ENCODE peak calls at places on chromosome 4, in five cellular contexts. G is body of pancreas; M is uterus; U is effector memory CD4-positive, alpha-beta T cell; B is GM12878. J is an unnamed sample.
A peak's percentile ranks its signal among the peaks of the same experiment; 100 is the strongest.

GRCh38 chr4:3765271-3766206 is 646 bp upstream of the ADRA2C start:
- DNase-seq in U (no peak), B (no peak), M (peak; percentile 67), G (peak; percentile 61), J (no peak)

GRCh38 chr4:3411676-3412075 is 30.1 kb upstream of the HGFAC start:
- DNase-seq in U (no peak), G (no peak), M (no peak), B (no peak), J (no peak)

GRCh38 chr4:88166608-88167007 is 8.2 kb upstream of the ABCG2 start:
- DNase-seq in M (no peak), U (no peak), B (no peak), G (no peak), J (no peak)

GRCh38 chr4:139962130-139962684 is 191.8 kb downstream of the MAML3 start:
- DNase-seq in M (no peak), G (no peak), U (no peak), B (no peak), J (no peak)

GRCh38 chr4:177802149-177802548 is 359.9 kb upstream of the AGA start:
- DNase-seq in M (no peak), B (no peak), U (no peak), G (no peak), J (no peak)

GRCh38 chr4:146132445-146132844 is 43.1 kb upstream of the LSM6 start:
- DNase-seq in M (no peak), U (no peak), G (no peak), B (peak; percentile 70), J (no peak)

GRCh38 chr4:5341151-5341925 is 290.1 kb downstream of the STK32B start:
- DNase-seq in G (no peak), M (no peak), U (no peak), B (no peak), J (no peak)

GRCh38 chr4:31034550-31034949 is 314.4 kb downstream of the PCDH7 start:
- DNase-seq in U (no peak), B (no peak), G (no peak), M (no peak), J (no peak)

GRCh38 chr4:137198791-137199190 is 333.5 kb downstream of the PCDH18 start:
- DNase-seq in G (no peak), M (no peak), B (no peak), U (no peak), J (no peak)

GRCh38 chr4:139815646-139816601 is 150.3 kb downstream of the MGST2 start:
- DNase-seq in M (peak; percentile 86), B (no peak), G (peak; percentile 30), U (no peak), J (no peak)

GRCh38 chr4:123064390-123064789 is 142.0 kb upstream of the NUDT6 start:
- DNase-seq in M (no peak), G (no peak), U (no peak), B (no peak), J (no peak)

GRCh38 chr4:105969575-105969974 is 74.3 kb downstream of the NPNT start:
- DNase-seq in U (no peak), B (no peak), M (no peak), G (no peak), J (no peak)

GRCh38 chr4:76779740-76780459 is 118.0 kb downstream of the SOWAHB start:
- DNase-seq in G (no peak), M (no peak), B (no peak), U (no peak), J (no peak)

GRCh38 chr4:165355900-165356300 is 22.9 kb upstream of the CPE start:
- DNase-seq in G (peak; percentile 41), M (peak; percentile 18), B (no peak), U (no peak), J (no peak)

GRCh38 chr4:28229092-28229491 is 1368.5 kb downstream of the STIM2 start:
- DNase-seq in G (no peak), U (no peak), B (no peak), M (no peak), J (no peak)

GRCh38 chr4:127788517-127788916 is 6.4 kb downstream of the HSPA4L start:
- DNase-seq in U (no peak), B (no peak), M (no peak), G (no peak), J (no peak)

GRCh38 chr4:47639531-47639930 is 154.5 kb downstream of the ATP10D start:
- DNase-seq in G (no peak), M (no peak), U (no peak), B (no peak), J (no peak)

GRCh38 chr4:5998333-5998936 is 19.8 kb downstream of the C4orf50 start:
- DNase-seq in M (peak; percentile 40), G (peak; percentile 65), U (no peak), B (no peak), J (peak; percentile 24)

GRCh38 chr4:170990989-170991589 is 822.1 kb upstream of the GALNTL6 start:
- DNase-seq in M (no peak), G (peak; percentile 50), U (no peak), B (no peak), J (no peak)

GRCh38 chr4:188113156-188113555 is 3.8 kb upstream of the TRIML2 start:
- DNase-seq in B (no peak), U (no peak), M (no peak), G (no peak), J (no peak)

GRCh38 chr4:27775156-27775555 is 914.5 kb downstream of the STIM2 start:
- DNase-seq in G (no peak), M (no peak), B (no peak), U (no peak), J (no peak)

GRCh38 chr4:145552181-145552822 is 66.9 kb upstream of the MMAA start:
- DNase-seq in U (no peak), G (no peak), B (peak; percentile 23), M (no peak), J (no peak)

GRCh38 chr4:173531085-173531965 is 1.3 kb upstream of the HAND2 start:
- DNase-seq in G (no peak), U (no peak), M (peak; percentile 76), B (no peak), J (no peak)

DNA sequence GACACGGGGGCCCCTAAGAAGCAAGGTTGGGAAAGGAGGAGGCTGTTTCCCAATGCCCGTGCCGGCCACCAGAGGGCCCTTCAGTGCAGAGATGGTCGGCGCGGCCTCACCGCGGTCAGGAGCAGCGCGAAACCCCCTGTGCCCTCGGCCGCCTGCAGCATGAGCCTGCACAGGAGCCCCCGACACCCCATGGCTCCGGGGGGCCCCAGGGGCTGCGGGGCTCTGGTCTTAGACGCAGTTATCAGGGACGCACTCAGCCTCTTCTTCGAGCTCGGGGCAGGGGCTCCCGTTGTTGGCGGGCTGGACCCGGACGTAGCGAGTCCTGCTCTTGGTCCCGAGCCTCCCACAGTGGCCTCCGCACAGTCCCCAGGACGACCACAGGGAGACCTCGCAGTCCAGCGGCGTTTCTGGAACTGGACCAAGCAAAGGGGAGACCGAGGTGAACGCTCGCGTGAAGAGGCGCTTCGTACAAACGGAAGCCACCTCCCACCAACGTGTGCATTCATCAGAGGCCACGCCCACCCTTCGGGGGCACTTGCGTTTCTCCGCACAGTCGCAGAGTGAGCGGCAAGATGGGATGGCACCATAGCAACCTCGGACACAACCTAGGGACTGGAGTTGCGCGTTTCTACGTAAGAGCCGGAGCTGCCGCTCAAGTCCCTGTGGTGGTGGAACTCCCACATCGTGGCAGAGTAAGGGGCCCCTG is 5.0 kb downstream of the SPON2 start:
- DNase-seq in M (peak; percentile 82), U (peak; percentile 78), G (peak; percentile 78), B (peak; percentile 91), J (peak; percentile 86)
- H3K4me3 ChIP-seq in M (peak overlapping the region; percentile 30), U (peak overlapping the region; percentile 100), G (no peak overlapping the region), B (peak overlapping the region; percentile 85), J (peak overlapping the region; percentile 98)

DNA sequence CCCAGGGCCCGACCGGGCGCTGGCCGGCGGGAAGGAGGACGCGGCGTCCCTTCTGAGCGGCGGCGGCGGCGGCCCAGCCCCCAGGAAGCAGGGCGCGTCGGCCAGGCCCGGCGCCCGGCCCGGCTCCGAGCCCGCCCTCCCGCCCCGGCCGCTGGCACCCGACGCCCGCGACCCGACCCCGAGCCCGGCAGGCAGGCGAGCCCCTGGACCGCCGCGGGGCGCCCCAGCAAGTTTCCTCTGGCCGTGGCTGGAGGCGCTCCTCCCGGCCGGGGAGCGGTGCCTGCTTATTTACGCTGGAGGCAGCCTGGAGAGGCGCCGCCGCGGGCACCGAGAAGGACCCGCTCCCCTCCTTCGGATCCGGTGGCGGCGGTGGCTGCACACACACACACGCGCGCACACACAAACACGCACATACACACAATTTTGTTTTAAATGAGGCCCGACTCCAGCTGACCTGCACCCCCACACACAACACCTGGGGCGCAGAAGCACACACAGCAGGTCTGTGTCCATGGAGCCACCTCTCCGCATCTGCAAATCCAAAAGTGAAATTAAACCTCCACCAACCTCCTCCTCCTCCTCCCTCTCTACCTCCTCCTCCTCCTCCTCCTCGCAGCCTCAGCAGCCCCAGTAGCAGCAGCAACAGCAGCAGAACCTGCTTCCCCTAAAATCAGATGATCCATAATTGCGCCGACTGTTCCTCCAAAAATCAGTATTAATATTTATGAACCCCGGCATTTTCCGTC is 662 bp downstream of the IRF2 start:
- DNase-seq in M (peak; percentile 33), G (peak; percentile 50), U (peak; percentile 12), B (no peak), J (peak; percentile 61)
- H3K4me1 ChIP-seq in M (peaks cover 10% of the 10 kb centered on the region), G (peaks cover 56% of the 10 kb centered on the region), U (peaks cover 28% of the 10 kb centered on the region), B (peaks cover 19% of the 10 kb centered on the region), J (peaks cover 42% of the 10 kb centered on the region)

GRCh38 chr4:125021189-125021588 is 293.6 kb upstream of the FAT4 start:
- DNase-seq in G (no peak), U (no peak), M (no peak), B (no peak), J (no peak)

GRCh38 chr4:125022855-125023501 is 291.8 kb upstream of the FAT4 start:
- DNase-seq in U (no peak), G (no peak), B (no peak), M (no peak), J (no peak)

GRCh38 chr4:125016892-125017299 is 297.9 kb upstream of the FAT4 start:
- DNase-seq in U (no peak), B (no peak), G (no peak), M (no peak), J (no peak)

GRCh38 chr4:125020089-125021034 is 294.4 kb upstream of the FAT4 start:
- DNase-seq in U (no peak), B (no peak), M (no peak), G (peak; percentile 17), J (no peak)
- H3K27ac ChIP-seq in U (no peak overlapping the region), B (no peak overlapping the region), M (no peak overlapping the region), G (peak overlapping the region; percentile 22), J (no peak overlapping the region)

GRCh38 chr4:70737409-70737808 is 15.6 kb downstream of the RUFY3 start:
- DNase-seq in G (no peak), M (no peak), B (no peak), U (no peak), J (no peak)

GRCh38 chr4:70734168-70734954 is 12.6 kb downstream of the RUFY3 start:
- DNase-seq in U (no peak), G (peak; percentile 33), B (peak; percentile 74), M (no peak), J (peak; percentile 10)

GRCh38 chr4:70739496-70740337 is 18.0 kb downstream of the RUFY3 start:
- DNase-seq in U (no peak), M (no peak), B (no peak), G (no peak), J (no peak)

GRCh38 chr4:70737006-70737405 is 15.2 kb downstream of the RUFY3 start:
- DNase-seq in M (no peak), B (no peak), G (no peak), U (no peak), J (no peak)

DNA sequence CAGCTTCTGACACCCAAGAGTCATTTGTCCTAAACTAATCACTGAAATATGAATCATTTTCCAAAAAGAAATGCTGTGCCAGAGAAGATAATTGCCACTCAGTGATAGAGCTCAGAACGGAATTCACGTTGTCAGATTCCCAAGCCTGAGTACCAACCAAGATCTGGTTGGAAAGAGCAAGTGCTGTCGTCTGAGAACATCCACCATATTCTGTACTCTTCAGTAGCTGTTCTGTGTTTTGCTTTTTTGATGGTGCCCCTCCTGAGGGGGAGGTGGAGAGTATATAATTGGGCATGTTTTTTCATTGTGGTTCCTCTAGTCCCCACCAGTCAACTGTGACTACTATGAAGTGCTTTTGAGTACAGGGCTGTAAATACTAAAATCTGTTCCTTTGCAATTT is 13.2 kb downstream of the RUFY3 start:
- DNase-seq in B (no peak), U (no peak), G (no peak), M (no peak), J (peak; percentile 26)
- H3K4me3 ChIP-seq in B (peak overlapping the region; percentile 62), U (peak overlapping the region; percentile 35), G (no peak overlapping the region), M (peak overlapping the region; percentile 27), J (peak overlapping the region; percentile 66)

J was measured in CD8-positive, alpha-beta memory T cell.